ENCODE peak calls at places on chromosomes 12 and 14, in four cellular contexts. D is HS-5, H is choroid plexus epithelial cell, V is uterus. P is an unnamed sample.

GRCh38 chr12:27779416-27779815 is 617 bp upstream of the KLHL42 start:
- DNase-seq in H (peak; percentile 9), D (no peak), V (peak; percentile 29), P (peak; percentile 30)

GRCh38 chr14:77570706-77571293 is 45.6 kb downstream of the SPTLC2 start:
- DNase-seq in D (no peak), H (no peak), V (no peak), P (peak; percentile 25)

GRCh38 chr12:7439579-7440505 is 4.1 kb downstream of the CD163L1 start:
- DNase-seq in D (no peak), H (peak; percentile 69), V (no peak), P (peak; percentile 75)

GRCh38 chr14:55240526-55241178 is 30.6 kb upstream of the FBXO34 start:
- DNase-seq in V (no peak), D (no peak), H (peak; percentile 57), P (peak; percentile 75)

GRCh38 chr12:50620050-50620974 is 115.5 kb downstream of the DIP2B start:
- DNase-seq in D (no peak), V (no peak), H (peak; percentile 92), P (peak; percentile 94)

GRCh38 chr12:70106347-70106746 is 136.9 kb upstream of the CNOT2 start:
- DNase-seq in H (no peak), D (no peak), V (no peak), P (no peak)

GRCh38 chr14:105015242-105015641 is 5.6 kb downstream of the CDCA4 start:
- DNase-seq in V (no peak), H (no peak), D (no peak), P (no peak)

GRCh38 chr14:54676822-54677708 is 110.1 kb downstream of the SAMD4A start:
- DNase-seq in V (peak; percentile 44), H (peak; percentile 93), D (peak; percentile 81), P (peak; percentile 96)

GRCh38 chr14:101226603-101227425 is 323.3 kb upstream of the RTL1 start:
- DNase-seq in H (no peak), D (no peak), V (no peak), P (no peak)

GRCh38 chr14:105541218-105541617 is 14.8 kb downstream of the TMEM121 start:
- DNase-seq in D (no peak), V (no peak), H (no peak), P (no peak)

GRCh38 chr14:94114589-94115067 is 4.1 kb downstream of the IFI27 start:
- DNase-seq in V (no peak), D (no peak), H (no peak), P (no peak)

GRCh38 chr12:64252708-64253107 is 30.6 kb upstream of the KICS2 start:
- DNase-seq in V (peak; percentile 22), H (peak; percentile 72), D (peak; percentile 54), P (no peak)

GRCh38 chr14:40309124-40309523 is 876.9 kb upstream of the FBXO33 start:
- DNase-seq in V (no peak), D (no peak), H (no peak), P (no peak)

GRCh38 chr12:12007001-12007712 is 63.6 kb upstream of the BCL2L14 start:
- DNase-seq in D (no peak), V (no peak), H (peak; percentile 27), P (peak; percentile 9)

GRCh38 chr12:93390025-93390424 is 12.3 kb downstream of the NUDT4 start:
- DNase-seq in H (no peak), V (no peak), D (no peak), P (no peak)

GRCh38 chr12:65355461-65355860 is 77.0 kb downstream of the MSRB3 start:
- DNase-seq in H (peak; percentile 31), D (no peak), V (no peak), P (peak; percentile 57)

GRCh38 chr12:52199294-52199920 is 7.6 kb upstream of the KRT80 start:
- DNase-seq in V (no peak), H (no peak), D (no peak), P (no peak)

GRCh38 chr14:73762375-73762822 is 48.2 kb upstream of the PNMA1 start:
- DNase-seq in H (no peak), V (no peak), D (no peak), P (peak; percentile 44)

GRCh38 chr12:48767047-48767446 is 21.8 kb downstream of the ADCY6 start:
- DNase-seq in V (peak; percentile 55), D (no peak), H (no peak), P (peak; percentile 24)

GRCh38 chr14:61399365-61399764 is 78.0 kb downstream of the PRKCH start:
- DNase-seq in D (no peak), H (no peak), V (no peak), P (no peak)

GRCh38 chr14:65461730-65462129 is 49.2 kb downstream of the FUT8 start:
- DNase-seq in D (no peak), V (no peak), H (no peak), P (no peak)

GRCh38 chr14:72578514-72578913 is 315.4 kb downstream of the DPF3 start:
- DNase-seq in H (no peak), D (no peak), V (no peak), P (no peak)

GRCh38 chr12:53495903-53496751 is 3.1 kb downstream of the MAP3K12 start:
- DNase-seq in V (peak; percentile 75), H (peak; percentile 95), D (no peak), P (peak; percentile 90)

GRCh38 chr12:6092784-6093722 is 31.4 kb downstream of the VWF start:
- DNase-seq in D (peak; percentile 93), H (peak; percentile 82), V (peak; percentile 44), P (peak; percentile 90)

GRCh38 chr12:91565246-91565645 is 382.6 kb upstream of the DCN start:
- DNase-seq in V (no peak), H (peak; percentile 22), D (no peak), P (no peak)

GRCh38 chr12:90729741-90730140 is 225.2 kb downstream of the CCER1 start:
- DNase-seq in V (no peak), D (no peak), H (peak; percentile 45), P (peak; percentile 26)

GRCh38 chr12:48816148-48816854 is 2.0 kb upstream of the CACNB3 start:
- DNase-seq in D (no peak), V (no peak), H (peak; percentile 25), P (peak; percentile 21)

GRCh38 chr12:64733857-64734256 is 25.3 kb downstream of the GNS start:
- DNase-seq in V (no peak), D (peak; percentile 29), H (no peak), P (no peak)

GRCh38 chr14:27056586-27056985 is 458.8 kb upstream of the NOVA1 start:
- DNase-seq in H (no peak), V (no peak), D (no peak), P (no peak)

GRCh38 chr12:3207858-3208257 is 130.7 kb downstream of the TSPAN9 start:
- DNase-seq in H (no peak), V (no peak), D (no peak), P (no peak)

GRCh38 chr12:18799140-18799446 is 61.2 kb downstream of the CAPZA3 start:
- DNase-seq in H (no peak), D (no peak), V (no peak), P (no peak)

GRCh38 chr12:8127138-8127537 is 3.7 kb downstream of the CLEC4A start:
- DNase-seq in D (no peak), V (no peak), H (no peak), P (no peak)

GRCh38 chr12:5456906-5457305 is 25.0 kb downstream of the NTF3 start:
- DNase-seq in D (peak; percentile 51), V (no peak), H (peak; percentile 78), P (peak; percentile 49)

GRCh38 chr14:88422919-88423318 is 37.5 kb downstream of the SPATA7 start:
- DNase-seq in H (peak; percentile 37), V (no peak), D (peak; percentile 54), P (peak; percentile 52)

GRCh38 chr14:102277874-102278630 is 26.9 kb downstream of the MOK start:
- DNase-seq in H (no peak), V (no peak), D (no peak), P (no peak)